ENCODE peak calls at places on chromosome 11, in seven cellular contexts. X is cardiac fibroblast; W is activated CD4-positive, alpha-beta T cell treated with anti-CD3 and anti-CD28 coated beads, Interleukin-2, amount 10 ng/mL, durations not matched to agents 7 days and 5 days; V is stimulated activated naive CD4-positive, alpha-beta T cell; K is GM23248; D is naive thymus-derived CD8-positive, alpha-beta T cell; Z is stimulated activated CD4-positive, alpha-beta T cell treated with anti-CD3 and anti-CD28 coated beads, TNF-alpha, amount 100 ng/mL, for 24 hours. M is an unnamed sample.
A peak's percentile ranks its signal among the peaks of the same experiment; 100 is the strongest.

GRCh38 chr11:36507824-36508489 is 2.1 kb downstream of the TRAF6 start:
- DNase-seq in W (no peak), K (peak; percentile 20), Z (no peak), V (no peak), D (no peak), X (no peak), M (no peak)

GRCh38 chr11:13228569-13228968 is 49.0 kb upstream of the BMAL1 start:
- DNase-seq in X (no peak), D (no peak), Z (no peak), W (no peak), V (no peak), K (no peak), M (no peak)

GRCh38 chr11:34151166-34151565 is 45.7 kb downstream of the NAT10 start:
- DNase-seq in D (no peak), W (no peak), K (no peak), Z (no peak), V (no peak), X (no peak), M (no peak)

GRCh38 chr11:86577663-86578636 is 94.5 kb downstream of the ME3 start:
- DNase-seq in X (peak; percentile 93), W (no peak), K (peak; percentile 93), Z (no peak), V (no peak), D (no peak), M (no peak)

GRCh38 chr11:75814369-75814685 is 683 bp upstream of the UVRAG start:
- DNase-seq in D (no peak), X (no peak), V (no peak), K (no peak), Z (no peak), W (no peak), M (no peak)

GRCh38 chr11:27473017-27473406 is 422 bp upstream of the LGR4 start:
- DNase-seq in D (no peak), X (no peak), K (peak; percentile 68), W (no peak), V (no peak), Z (no peak), M (no peak)

GRCh38 chr11:790721-791564 is 1.1 kb upstream of the CEND1 start:
- DNase-seq in V (no peak), Z (no peak), W (no peak), K (peak; percentile 58), D (no peak), X (peak; percentile 52), M (no peak)

GRCh38 chr11:93567406-93567819 is 24.2 kb upstream of the SMCO4 start:
- DNase-seq in X (peak; percentile 25), W (no peak), D (no peak), V (no peak), Z (no peak), K (peak; percentile 35), M (no peak)

GRCh38 chr11:96102664-96103068 is 178.8 kb upstream of the MTMR2 start:
- DNase-seq in D (no peak), Z (no peak), W (no peak), X (peak; percentile 68), V (no peak), K (peak; percentile 73), M (no peak)

GRCh38 chr11:31702966-31703365 is 108.2 kb downstream of the PAX6 start:
- DNase-seq in D (no peak), Z (no peak), X (no peak), W (no peak), K (peak; percentile 55), V (no peak), M (no peak)

GRCh38 chr11:110434952-110435779 is 5.4 kb downstream of the FDX1 start:
- DNase-seq in V (no peak), X (peak; percentile 18), Z (no peak), W (no peak), K (peak; percentile 40), D (no peak), M (no peak)

GRCh38 chr11:67490727-67491065 is 7.9 kb downstream of the AIP start:
- DNase-seq in X (no peak), V (no peak), K (no peak), Z (no peak), D (no peak), W (no peak), M (no peak)

GRCh38 chr11:93517611-93518010 is 25.6 kb downstream of the SMCO4 start:
- DNase-seq in V (no peak), K (no peak), W (no peak), D (no peak), Z (no peak), X (no peak), M (no peak)

GRCh38 chr11:114172055-114172861 is 112.7 kb downstream of the ZBTB16 start:
- DNase-seq in W (peak; percentile 16), K (no peak), D (no peak), Z (no peak), X (no peak), V (peak; percentile 55), M (no peak)

GRCh38 chr11:94185387-94186084 is 56.9 kb downstream of the PANX1 start:
- DNase-seq in W (no peak), Z (no peak), D (no peak), K (peak; percentile 76), V (no peak), X (peak; percentile 42), M (no peak)

GRCh38 chr11:98358551-98358950 is 662.2 kb upstream of the CNTN5 start:
- DNase-seq in Z (no peak), X (no peak), W (no peak), K (no peak), V (no peak), D (no peak), M (no peak)

GRCh38 chr11:87726511-87726910 is 448.7 kb downstream of the RAB38 start:
- DNase-seq in K (no peak), W (no peak), V (no peak), D (no peak), Z (no peak), X (no peak), M (no peak)

GRCh38 chr11:10573556-10573955 is 5.1 kb upstream of the LYVE1 start:
- DNase-seq in V (no peak), Z (no peak), D (no peak), K (no peak), X (no peak), W (no peak), M (no peak)

GRCh38 chr11:89495951-89496350 is 4.8 kb upstream of the NOX4 start:
- DNase-seq in V (no peak), K (peak; percentile 82), Z (no peak), X (peak; percentile 59), D (no peak), W (no peak), M (no peak)

GRCh38 chr11:60923326-60923725 is 934 bp upstream of the TMEM132A start:
- DNase-seq in X (no peak), W (no peak), D (no peak), K (no peak), V (no peak), Z (no peak), M (no peak)

GRCh38 chr11:58658553-58659080 is 36.2 kb downstream of the CNTF start:
- DNase-seq in X (no peak), D (no peak), V (no peak), W (no peak), Z (no peak), K (no peak), M (no peak)

GRCh38 chr11:88555018-88555828 is 217.7 kb upstream of the CTSC start:
- DNase-seq in Z (no peak), X (peak; percentile 98), D (no peak), V (no peak), K (peak; percentile 99), W (no peak), M (no peak)

GRCh38 chr11:61718613-61719302 is 33.7 kb upstream of the MYRF start:
- DNase-seq in W (no peak), X (peak; percentile 61), D (no peak), Z (no peak), K (peak; percentile 80), V (no peak), M (no peak)

GRCh38 chr11:108985611-108986279 is 320.9 kb downstream of the DDX10 start:
- DNase-seq in Z (no peak), D (no peak), V (no peak), W (no peak), X (peak; percentile 61), K (peak; percentile 80), M (no peak)

GRCh38 chr11:18615628-18616392 is 16.2 kb downstream of the MISFA start:
- DNase-seq in K (peak; percentile 22), Z (no peak), X (no peak), W (no peak), V (no peak), D (no peak), M (no peak)

GRCh38 chr11:76067099-76067498 is 139.2 kb downstream of the WNT11 start:
- DNase-seq in V (no peak), Z (no peak), X (no peak), K (peak; percentile 46), D (no peak), W (no peak), M (no peak)

GRCh38 chr11:9527481-9528140 is 45.9 kb upstream of the WEE1 start:
- DNase-seq in V (no peak), Z (no peak), X (peak; percentile 97), K (peak; percentile 91), W (no peak), D (no peak), M (no peak)

GRCh38 chr11:2534957-2535672 is 90.3 kb downstream of the KCNQ1 start:
- DNase-seq in V (no peak), W (no peak), K (no peak), D (no peak), Z (no peak), X (no peak), M (no peak)

GRCh38 chr11:77127969-77128691 is at the start of gene MYO7A:
- DNase-seq in Z (no peak), K (peak; percentile 47), X (peak; percentile 54), W (no peak), V (no peak), D (no peak), M (no peak)

GRCh38 chr11:2128102-2128511 is 11.1 kb downstream of the IGF2 start:
- DNase-seq in Z (no peak), X (no peak), D (no peak), K (no peak), W (no peak), V (no peak), M (no peak)

GRCh38 chr11:66591175-66591574 is 1.7 kb downstream of the CCDC87 start:
- DNase-seq in V (no peak), D (no peak), K (no peak), W (no peak), X (no peak), Z (no peak), M (no peak)

M was measured in stimulated activated CD8-positive, alpha-beta memory T cell treated with anti-CD3 and anti-CD28 coated beads, Interleukin-15, amount 100 ng/mL, for 48 hours.